ENCODE peak calls at places on chromosomes 13 and 19, in six cellular contexts. W is psoas muscle, C is Peyer's patch, M is left ventricle myocardium inferior, H is endothelial cell of umbilical vein, D is body of pancreas. N is an unnamed sample. For H3K4me1 and H3K27me3, the result is how much of the 10 kb centered on the place peaks cover.

GRCh38 chr13:41554626-41555386 is 97.5 kb downstream of the RGCC start:
- DNase-seq in H (no peak), W (no peak), C (no peak), M (no peak), D (no peak), N (no peak)

GRCh38 chr13:23934481-23934880 is 37.2 kb upstream of the C1QTNF9B start:
- DNase-seq in H (no peak), D (no peak), W (no peak), C (no peak), M (no peak), N (no peak)

GRCh38 chr13:24152292-24153214 is 8.0 kb upstream of the SPATA13 start:
- DNase-seq in H (no peak), W (no peak), D (no peak), M (no peak), C (no peak), N (no peak)

GRCh38 chr13:28337196-28338045 is 157.5 kb downstream of the FLT1 start:
- DNase-seq in M (no peak), C (no peak), D (no peak), H (peak), W (no peak), N (no peak)

GRCh38 chr13:25659091-25659502 is 287.3 kb downstream of the ATP8A2 start:
- DNase-seq in H (no peak), W (no peak), D (no peak), M (no peak), C (no peak), N (no peak)

GRCh38 chr13:30734434-30734833 is 909 bp upstream of the ALOX5AP start:
- DNase-seq in H (no peak), M (no peak), W (no peak), D (no peak), C (no peak), N (no peak)

GRCh38 chr19:15199652-15200574 is 882 bp downstream of the NOTCH3 start:
- DNase-seq in H (no peak), D (peak), C (no peak), W (no peak), M (no peak), N (peak)

GRCh38 chr19:11067356-11068113 is 21.7 kb upstream of the LDLR start:
- DNase-seq in D (no peak), M (no peak), W (no peak), C (no peak), H (no peak), N (no peak)

GRCh38 chr13:50685491-50685890 is 158.0 kb downstream of the DLEU7 start:
- DNase-seq in H (peak), W (peak), C (no peak), D (peak), M (peak), N (peak)

GRCh38 chr19:18999016-18999758 is 34.1 kb downstream of the SUGP2 start:
- DNase-seq in M (no peak), D (no peak), C (no peak), W (no peak), H (peak), N (peak)

GRCh38 chr13:32126298-32126697 is 94.7 kb downstream of the FRY start:
- DNase-seq in W (no peak), M (no peak), C (no peak), H (no peak), D (no peak), N (no peak)

GRCh38 chr13:110443633-110444225 is 117.8 kb downstream of the RAB20 start:
- DNase-seq in H (no peak), W (no peak), D (no peak), C (no peak), M (no peak), N (no peak)
- H3K4me1 ChIP-seq in H (under half), W (under half), D (under half), C (under half), M (under half), N (under half)

GRCh38 chr13:83449666-83450395 is 432.4 kb downstream of the SLITRK1 start:
- DNase-seq in M (no peak), C (no peak), W (no peak), H (no peak), D (no peak), N (no peak)
- H3K27me3 ChIP-seq in M (under half), C (under half), W (under half), H (under half), D (under half), N (under half)

GRCh38 chr13:113860051-113860471 is 3.8 kb downstream of the GAS6 start:
- DNase-seq in M (no peak), W (no peak), H (no peak), D (peak), C (peak), N (no peak)
- H3K27ac ChIP-seq in M (peak), W (no peak), H (no peak), D (peak), C (peak), N (no peak)

DNA sequence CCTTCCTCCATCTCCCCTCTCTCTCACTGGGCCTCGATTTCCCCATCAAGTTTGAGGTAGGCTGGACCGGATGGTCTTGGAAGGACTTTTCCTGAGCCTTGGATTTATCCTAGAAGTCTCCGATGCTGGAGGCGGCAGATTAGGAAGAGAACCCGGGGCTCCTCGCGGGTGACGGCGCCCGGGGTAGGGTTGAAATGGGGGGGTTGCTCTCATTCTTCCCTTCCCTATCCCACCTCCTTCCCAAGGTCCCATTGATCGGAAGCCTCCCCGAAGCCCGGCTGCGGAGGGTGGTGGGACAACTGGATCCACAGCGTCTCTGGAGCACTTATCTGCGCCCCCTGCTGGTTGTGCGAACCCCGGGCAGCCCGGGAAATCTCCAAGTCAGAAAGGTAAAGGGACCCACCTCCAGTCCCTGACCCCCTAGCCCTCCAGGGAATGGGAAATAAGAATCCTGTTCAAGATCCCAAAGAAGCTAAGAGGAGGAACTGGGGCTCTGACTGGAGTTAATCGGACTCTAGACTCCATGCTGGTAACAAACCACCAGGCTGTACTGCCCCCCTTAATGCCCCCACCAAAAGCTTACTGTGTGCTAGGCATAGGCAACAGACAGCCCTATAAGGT is 812 bp downstream of the QPCTL start:
- DNase-seq in C (peak), H (peak), D (peak), M (peak), W (peak), N (peak)
- H3K4me1 ChIP-seq in C (under half), H (under half), D (under half), M (under half), W (under half), N (under half)

GRCh38 chr19:2291185-2291751 is 9.3 kb upstream of the PEAK3 start:
- DNase-seq in H (peak), C (no peak), W (no peak), D (no peak), M (no peak), N (peak)
- H3K27me3 ChIP-seq in H (under half), C (under half), W (under half), D (under half), M (half or more), N (under half)

GRCh38 chr19:7505682-7506384 is 10.1 kb upstream of the ZNF358 start:
- DNase-seq in C (peak), M (no peak), D (peak), H (no peak), W (no peak), N (peak)

GRCh38 chr19:7505288-7505681 is 10.6 kb upstream of the ZNF358 start:
- DNase-seq in W (no peak), H (no peak), D (no peak), C (no peak), M (no peak), N (no peak)

GRCh38 chr19:7506385-7507328 is 9.2 kb upstream of the ZNF358 start:
- DNase-seq in H (peak), D (peak), W (peak), M (peak), C (peak), N (peak)

GRCh38 chr19:7509625-7510024 is 6.3 kb upstream of the ZNF358 start:
- DNase-seq in C (no peak), D (no peak), M (no peak), H (no peak), W (no peak), N (no peak)

GRCh38 chr19:7507884-7508283 is 8.0 kb upstream of the ZNF358 start:
- DNase-seq in W (peak), H (peak), C (peak), D (peak), M (peak), N (peak)
- H3K27ac ChIP-seq in W (no peak), H (no peak), C (no peak), D (no peak), M (no peak), N (no peak)

DNA sequence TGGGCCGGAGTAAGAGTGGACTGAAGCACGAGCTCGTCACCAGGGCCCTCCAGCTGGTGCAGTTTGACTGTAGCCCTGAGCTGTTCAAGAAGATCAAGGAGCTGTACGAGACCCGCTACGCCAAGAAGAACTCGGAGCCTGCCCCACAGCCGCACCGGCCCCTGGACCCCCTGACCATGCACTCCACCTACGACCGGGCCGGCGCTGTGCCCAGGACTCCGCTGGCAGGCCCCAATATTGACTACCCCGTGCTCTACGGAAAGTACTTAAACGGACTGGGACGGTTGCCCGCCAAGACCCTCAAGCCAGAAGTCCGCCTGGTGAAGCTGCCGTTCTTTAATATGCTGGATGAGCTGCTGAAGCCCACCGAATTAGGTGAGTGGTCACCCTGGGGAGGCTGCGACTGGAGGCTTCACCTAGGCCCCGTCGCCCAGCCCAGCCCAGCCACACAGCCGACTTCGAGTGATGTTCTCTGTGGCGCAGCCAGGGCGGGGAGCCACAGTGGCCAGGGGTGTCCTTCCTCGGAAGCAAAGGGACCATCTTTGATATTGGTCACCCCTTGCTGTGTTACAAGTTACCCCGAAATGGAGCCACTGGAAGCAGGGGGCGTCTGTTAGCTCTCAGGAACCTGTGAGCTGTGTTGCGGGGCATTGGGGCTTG is 5.6 kb downstream of the PIAS4 start:
- DNase-seq in C (peak), W (no peak), M (no peak), H (no peak), D (no peak), N (no peak)
- H3K4me1 ChIP-seq in C (under half), W (half or more), M (half or more), H (under half), D (half or more), N (under half)